ENCODE peak calls at places on chromosomes 1 and 21, in six cellular contexts. C is HEK293T, W is T-helper 2 cell, X is K562, H is LoVo, B is H7. A is an unnamed sample.

GRCh38 chr21:44303490-44303981 is 3.7 kb downstream of the PFKL start:
- DNase-seq in C (no peak), B (no peak), W (no peak), H (no peak), X (no peak), A (no peak)

GRCh38 chr1:20666804-20667203 is 5.6 kb upstream of the DDOST start:
- DNase-seq in H (no peak), W (no peak), B (no peak), C (peak), X (peak), A (no peak)

GRCh38 chr1:55057956-55058298 is 18.6 kb downstream of the PCSK9 start:
- DNase-seq in C (no peak), W (no peak), H (no peak), X (no peak), B (no peak), A (no peak)

GRCh38 chr21:14451520-14451919 is 68.6 kb upstream of the HSPA13 start:
- DNase-seq in H (no peak), C (no peak), B (no peak), X (no peak), W (no peak), A (no peak)

GRCh38 chr1:18901952-18902522 is 318 bp downstream of the ALDH4A1 start:
- DNase-seq in C (peak), H (no peak), X (no peak), B (peak), W (no peak), A (no peak)

GRCh38 chr21:34921151-34921550 is 128.0 kb downstream of the RUNX1 start:
- DNase-seq in W (no peak), X (no peak), B (no peak), C (no peak), H (no peak), A (no peak)

GRCh38 chr1:168093616-168094015 is 43.1 kb downstream of the GPR161 start:
- DNase-seq in H (no peak), B (peak), C (no peak), W (no peak), X (no peak), A (no peak)

GRCh38 chr1:185291647-185292046 is 25.4 kb downstream of the IVNS1ABP start:
- DNase-seq in B (no peak), W (no peak), H (no peak), C (no peak), X (no peak), A (no peak)

GRCh38 chr1:94047914-94048313 is 73.0 kb downstream of the ABCA4 start:
- DNase-seq in C (no peak), X (no peak), B (no peak), W (no peak), H (no peak), A (no peak)

GRCh38 chr1:70048336-70048735 is 157.0 kb downstream of the LRRC40 start:
- DNase-seq in W (no peak), H (no peak), C (no peak), B (no peak), X (no peak), A (no peak)

GRCh38 chr21:17725339-17725738 is 93.8 kb downstream of the C21orf91 start:
- DNase-seq in C (no peak), X (no peak), W (no peak), H (no peak), B (no peak), A (no peak)

GRCh38 chr1:65493792-65494191 is 73.3 kb downstream of the LEPR start:
- DNase-seq in H (no peak), W (no peak), X (no peak), B (no peak), C (no peak), A (no peak)

GRCh38 chr1:221708076-221708571 is 33.8 kb downstream of the DUSP10 start:
- DNase-seq in X (peak), C (no peak), W (peak), B (no peak), H (no peak), A (no peak)

GRCh38 chr1:46181343-46182260 is 5.3 kb upstream of the P3R3URF start:
- DNase-seq in X (no peak), W (no peak), C (no peak), H (no peak), B (no peak), A (no peak)

GRCh38 chr1:19113362-19114092 is 96.5 kb downstream of the UBR4 start:
- DNase-seq in H (peak), X (peak), B (peak), W (no peak), C (peak), A (no peak)

GRCh38 chr1:219990782-219991510 is 55.4 kb downstream of the EPRS1 start:
- DNase-seq in B (peak), H (peak), C (peak), W (no peak), X (no peak), A (no peak)

GRCh38 chr1:207752456-207753132 is 740 bp downstream of the CD46 start:
- DNase-seq in B (peak), W (no peak), H (peak), C (peak), X (peak), A (no peak)

GRCh38 chr1:2609271-2610035 is 22.9 kb downstream of the PRXL2B start:
- DNase-seq in C (no peak), H (no peak), B (peak), W (no peak), X (no peak), A (no peak)

GRCh38 chr1:17207966-17208418 is 3.1 kb downstream of the PADI1 start:
- DNase-seq in C (no peak), B (no peak), X (peak), H (peak), W (peak), A (no peak)

GRCh38 chr1:184605941-184606340 is 148.7 kb downstream of the EDEM3 start:
- DNase-seq in H (no peak), C (no peak), W (no peak), B (no peak), X (no peak), A (no peak)

GRCh38 chr21:42392731-42393442 is 3.0 kb downstream of the TMPRSS3 start:
- DNase-seq in C (no peak), H (no peak), X (no peak), W (no peak), B (no peak), A (no peak)

GRCh38 chr1:155873860-155874259 is 14.5 kb downstream of the SYT11 start:
- DNase-seq in X (no peak), H (peak), B (no peak), C (no peak), W (no peak), A (no peak)

GRCh38 chr21:29034678-29035077 is 10.2 kb downstream of the USP16 start:
- DNase-seq in B (no peak), W (no peak), C (no peak), H (peak), X (no peak), A (no peak)

GRCh38 chr21:46151989-46152938 is 3.1 kb downstream of the FTCD start:
- DNase-seq in H (no peak), W (no peak), X (no peak), C (no peak), B (no peak), A (no peak)

GRCh38 chr1:170618418-170618817 is 45.5 kb upstream of the PRRX1 start:
- DNase-seq in W (no peak), H (no peak), C (no peak), B (no peak), X (no peak), A (no peak)

GRCh38 chr1:46757256-46757955 is 38.5 kb upstream of the EFCAB14 start:
- DNase-seq in H (peak), C (no peak), B (no peak), X (no peak), W (no peak), A (no peak)

GRCh38 chr21:33840771-33841170 is 74.8 kb downstream of the ATP5PO start:
- DNase-seq in W (no peak), H (no peak), X (no peak), C (no peak), B (no peak), A (no peak)

GRCh38 chr1:199932462-199932861 is 95.0 kb upstream of the NR5A2 start:
- DNase-seq in H (no peak), B (no peak), X (no peak), W (no peak), C (no peak), A (no peak)

GRCh38 chr1:41662061-41662655 is 177.7 kb upstream of the EDN2 start:
- DNase-seq in W (peak), C (peak), X (no peak), B (peak), H (peak), A (no peak)

GRCh38 chr1:169024255-169024654 is 82.2 kb upstream of the ATP1B1 start:
- DNase-seq in H (no peak), C (no peak), X (no peak), B (no peak), W (no peak), A (no peak)

A was measured in caudate nucleus.